ENCODE peak calls at places on chromosomes 7 and 10, in four cellular contexts. L, F, N and X are unnamed samples.

GRCh38 chr10:120508393-120508792 is 51.4 kb downstream of the PLPP4 start:
- DNase-seq in F (no peak), N (no peak), L (no peak), X (no peak)

GRCh38 chr7:74479066-74479781 is 25.5 kb downstream of the GTF2IRD1 start:
- DNase-seq in L (no peak), F (no peak), N (no peak), X (no peak)

GRCh38 chr7:12456506-12456905 is 52.8 kb upstream of the VWDE start:
- DNase-seq in L (no peak), N (no peak), F (no peak), X (no peak)

GRCh38 chr10:85535926-85536325 is 830.7 kb downstream of the GRID1 start:
- DNase-seq in N (no peak), F (no peak), L (no peak), X (no peak)

GRCh38 chr7:128154519-128154918 is 86.6 kb upstream of the LEP start:
- DNase-seq in L (no peak), F (no peak), N (no peak), X (no peak)

GRCh38 chr7:140235114-140235513 is 58.3 kb upstream of the KDM7A start:
- DNase-seq in N (no peak), F (no peak), L (no peak), X (no peak)

GRCh38 chr7:39621784-39622411 is 1.5 kb upstream of the RALA start:
- DNase-seq in F (no peak), N (no peak), L (no peak), X (no peak)

GRCh38 chr10:6621536-6621935 is 41.5 kb upstream of the PRKCQ start:
- DNase-seq in L (no peak), F (no peak), N (peak), X (no peak)

GRCh38 chr10:72259491-72260214 is 14.1 kb upstream of the DDIT4 start:
- DNase-seq in F (no peak), L (no peak), N (no peak), X (no peak)

GRCh38 chr10:21934307-21934706 is 69.2 kb downstream of the DNAJC1 start:
- DNase-seq in N (no peak), F (no peak), L (no peak), X (no peak)

GRCh38 chr10:106216085-106216484 is 948.4 kb downstream of the SORCS1 start:
- DNase-seq in F (no peak), N (no peak), L (no peak), X (no peak)

GRCh38 chr10:126012485-126012884 is 116.1 kb downstream of the FANK1 start:
- DNase-seq in N (no peak), F (no peak), L (no peak), X (no peak)

GRCh38 chr7:139906879-139907278 is 77.8 kb downstream of the TBXAS1 start:
- DNase-seq in N (no peak), F (no peak), L (no peak), X (no peak)

GRCh38 chr10:109664554-109664953 is 258.8 kb downstream of the XPNPEP1 start:
- DNase-seq in L (no peak), N (no peak), F (no peak), X (no peak)

GRCh38 chr10:120783901-120784300 is 67.3 kb upstream of the WDR11 start:
- DNase-seq in F (no peak), N (no peak), L (no peak), X (no peak)

GRCh38 chr10:8049874-8050560 is 4.5 kb upstream of the GATA3 start:
- DNase-seq in L (no peak), F (no peak), N (no peak), X (no peak)

GRCh38 chr10:50469778-50470193 is 154.0 kb downstream of the SGMS1 start:
- DNase-seq in N (no peak), L (no peak), F (no peak), X (no peak)

GRCh38 chr7:24587853-24588252 is 14.6 kb downstream of the PALS2 start:
- DNase-seq in F (peak), L (no peak), N (peak), X (no peak)

GRCh38 chr7:98194672-98195457 is 16.4 kb upstream of the BHLHA15 start:
- DNase-seq in F (no peak), L (no peak), N (no peak), X (no peak)

GRCh38 chr7:120856621-120857352 is 1.2 kb downstream of the TSPAN12 start:
- DNase-seq in N (peak), F (peak), L (peak), X (peak)

GRCh38 chr10:133357293-133358151 is at the start of gene FUOM:
- DNase-seq in N (peak), L (no peak), F (peak), X (peak)

GRCh38 chr7:1223196-1224092 is 9.2 kb upstream of the UNCX start:
- DNase-seq in F (peak), N (no peak), L (no peak), X (no peak)

GRCh38 chr10:17749890-17750289 is 2.1 kb upstream of the TMEM236 start:
- DNase-seq in F (no peak), L (no peak), N (no peak), X (no peak)